ENCODE peak calls at places on chromosome 19, in four cellular contexts. K is A549, Y is esophagus squamous epithelium, C is adrenal gland. I is an unnamed sample. For H3K4me1 and H3K9me3, the result is how much of the 10 kb centered on the place peaks cover.

GRCh38 chr19:53328967-53329366 is 4.6 kb upstream of the ZNF845 start:
- DNase-seq in K (no peak), Y (no peak), C (no peak), I (no peak)

GRCh38 chr19:30634431-30634830 is 262.2 kb downstream of the ZNF536 start:
- DNase-seq in K (no peak), C (no peak), Y (no peak), I (no peak)

GRCh38 chr19:6232567-6232966 is 47.2 kb downstream of the MLLT1 start:
- DNase-seq in Y (no peak), C (no peak), K (no peak), I (no peak)

GRCh38 chr19:13693933-13694332 is 70.4 kb upstream of the MRI1 start:
- DNase-seq in Y (no peak), K (no peak), C (no peak), I (no peak)

GRCh38 chr19:45103625-45104319 is 10.8 kb downstream of the PPP1R37 start:
- DNase-seq in Y (no peak), K (no peak), C (no peak), I (no peak)

GRCh38 chr19:38502410-38503143 is 69.1 kb downstream of the RYR1 start:
- DNase-seq in Y (no peak), K (peak), C (no peak), I (no peak)

GRCh38 chr19:19074172-19074905 is 10.5 kb downstream of the SLC25A42 start:
- DNase-seq in C (no peak), K (no peak), Y (no peak), I (no peak)

GRCh38 chr19:24059572-24060295 is 27.3 kb upstream of the ZNF254 start:
- DNase-seq in Y (no peak), K (no peak), C (no peak), I (no peak)

GRCh38 chr19:6663236-6664187 is 6.4 kb downstream of the TNFSF14 start:
- DNase-seq in Y (no peak), K (no peak), C (no peak), I (no peak)

GRCh38 chr19:45114116-45114515 is 21.1 kb downstream of the PPP1R37 start:
- DNase-seq in Y (no peak), C (no peak), K (no peak), I (no peak)

GRCh38 chr19:3520166-3521103 is 14.3 kb downstream of the FZR1 start:
- DNase-seq in K (no peak), Y (no peak), C (peak), I (peak)

GRCh38 chr19:13347351-13347750 is 158.9 kb downstream of the CACNA1A start:
- DNase-seq in K (no peak), Y (no peak), C (no peak), I (no peak)

GRCh38 chr19:22331521-22331920 is 45.3 kb downstream of the ZNF729 start:
- DNase-seq in K (no peak), C (no peak), Y (no peak), I (no peak)

GRCh38 chr19:33704271-33704670 is 82.5 kb downstream of the CHST8 start:
- DNase-seq in Y (no peak), C (no peak), K (no peak), I (no peak)

GRCh38 chr19:29370276-29370675 is 155.5 kb upstream of the VSTM2B start:
- DNase-seq in Y (no peak), K (no peak), C (no peak), I (no peak)

GRCh38 chr19:43574424-43575155 is 737 bp downstream of the XRCC1 start:
- DNase-seq in Y (no peak), C (no peak), K (no peak), I (no peak)

GRCh38 chr19:46840157-46840942 is 10.3 kb downstream of the AP2S1 start:
- DNase-seq in K (peak), C (no peak), Y (no peak), I (no peak)

GRCh38 chr19:2982983-2983350 is 5.6 kb downstream of the TLE6 start:
- DNase-seq in C (peak), K (no peak), Y (no peak), I (peak)

GRCh38 chr19:29798783-29799182 is 13.0 kb upstream of the CCNE1 start:
- DNase-seq in K (no peak), C (no peak), Y (no peak), I (no peak)

GRCh38 chr19:30852168-30852567 is 480.0 kb downstream of the ZNF536 start:
- DNase-seq in K (no peak), Y (no peak), C (no peak), I (no peak)

GRCh38 chr19:30162718-30163117 is 209.5 kb upstream of the ZNF536 start:
- DNase-seq in Y (no peak), K (no peak), C (no peak), I (no peak)

GRCh38 chr19:17404015-17404414 is 1.4 kb downstream of the BST2 start:
- DNase-seq in K (no peak), C (peak), Y (no peak), I (no peak)

GRCh38 chr19:8030906-8031305 is 21.7 kb upstream of the CCL25 start:
- DNase-seq in C (no peak), K (no peak), Y (no peak), I (no peak)

GRCh38 chr19:1616396-1616795 is 11.1 kb upstream of the UQCR11 start:
- DNase-seq in Y (no peak), C (no peak), K (no peak), I (no peak)

GRCh38 chr19:45752639-45753038 is 16.4 kb downstream of the SIX5 start:
- DNase-seq in K (no peak), Y (no peak), C (no peak), I (no peak)

GRCh38 chr19:17405250-17406038 is at the start of gene BST2:
- DNase-seq in Y (no peak), C (peak), K (no peak), I (peak)

GRCh38 chr19:16088985-16089846 is 12.9 kb downstream of the TPM4 start:
- DNase-seq in K (peak), Y (no peak), C (no peak), I (no peak)

GRCh38 chr19:16095071-16095571 is 16.6 kb upstream of the RAB8A start:
- DNase-seq in K (no peak), C (no peak), Y (no peak), I (no peak)

GRCh38 chr19:16088351-16088984 is 12.2 kb downstream of the TPM4 start:
- DNase-seq in C (no peak), K (peak), Y (no peak), I (peak)

GRCh38 chr19:16094360-16095070 is 17.2 kb upstream of the RAB8A start:
- DNase-seq in Y (no peak), C (no peak), K (no peak), I (no peak)

GRCh38 chr19:16091546-16092475 is 15.5 kb downstream of the TPM4 start:
- DNase-seq in C (no peak), Y (no peak), K (peak), I (no peak)
- H3K4me1 ChIP-seq in C (under half), Y (under half), K (half or more), I (under half)

DNA sequence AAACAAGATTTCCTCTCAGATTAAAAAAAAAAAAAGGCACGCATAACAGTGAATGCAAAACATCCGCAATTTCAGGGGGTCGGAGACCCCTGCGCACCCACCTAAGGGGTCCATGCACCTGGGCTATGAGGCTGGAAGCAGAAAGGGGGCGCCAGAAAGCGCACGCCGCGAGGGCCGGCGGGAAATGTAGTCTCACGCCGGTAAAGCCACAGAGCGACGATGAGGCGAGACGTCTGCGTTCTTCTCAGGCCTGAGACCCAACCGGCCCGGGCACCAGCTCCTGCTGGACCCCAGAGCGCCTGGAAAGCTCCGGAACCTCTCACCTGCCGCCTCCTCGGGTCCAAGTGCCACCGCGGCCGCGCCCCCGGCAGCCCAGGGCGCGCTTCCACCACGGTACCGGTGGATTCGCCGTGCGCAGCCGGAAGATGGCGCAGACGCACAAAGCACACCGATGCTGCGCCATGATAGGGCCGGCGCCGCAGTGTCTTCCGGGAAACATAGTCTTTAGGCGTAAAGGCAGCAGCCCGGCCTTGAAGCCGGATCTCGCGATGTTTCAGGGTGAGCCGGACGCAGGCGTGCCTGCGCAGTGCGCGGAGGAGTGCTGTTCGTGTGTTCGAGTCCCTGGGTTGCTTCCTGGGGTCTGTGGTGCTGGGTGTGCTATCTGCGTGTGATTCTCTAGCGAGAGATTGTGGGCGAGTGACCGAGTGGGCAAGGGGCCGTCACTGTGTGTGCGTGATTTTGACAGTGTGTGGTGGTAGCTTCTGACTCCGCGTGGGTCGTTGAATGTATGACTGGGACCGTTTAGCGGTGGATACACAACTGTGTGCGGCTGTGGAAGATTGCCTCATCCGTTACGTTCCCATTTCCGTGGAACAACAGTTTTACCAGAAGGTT is at the start of gene ZNF582:
- DNase-seq in C (peak), K (peak), Y (peak), I (peak)
- TF ChIP-seq POLR2A in C (peak), K (peak), Y (no peak), I (no peak)

DNA sequence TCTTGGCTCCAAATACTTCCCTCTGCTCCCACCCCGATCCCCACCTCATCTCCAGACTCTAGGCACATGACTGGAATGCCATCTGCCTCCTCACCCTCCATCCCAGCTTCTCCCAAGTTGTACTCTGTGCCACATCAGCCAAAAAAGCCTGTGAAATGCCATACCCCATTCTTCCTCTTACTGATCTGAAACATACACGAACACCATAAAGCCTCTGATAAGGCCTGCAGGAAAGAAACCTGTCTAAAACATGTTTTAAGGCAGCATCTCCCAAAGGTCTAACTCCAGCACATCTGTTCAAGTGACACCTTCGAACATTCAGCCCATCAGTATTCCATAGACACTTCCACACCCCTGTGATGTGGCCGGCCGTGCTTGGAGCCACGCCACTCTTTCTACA is 5.6 kb downstream of the GRIK5 start:
- DNase-seq in C (no peak), Y (no peak), K (no peak), I (no peak)
- H3K9me3 ChIP-seq in C (under half), Y (under half), K (under half), I (under half)

DNA sequence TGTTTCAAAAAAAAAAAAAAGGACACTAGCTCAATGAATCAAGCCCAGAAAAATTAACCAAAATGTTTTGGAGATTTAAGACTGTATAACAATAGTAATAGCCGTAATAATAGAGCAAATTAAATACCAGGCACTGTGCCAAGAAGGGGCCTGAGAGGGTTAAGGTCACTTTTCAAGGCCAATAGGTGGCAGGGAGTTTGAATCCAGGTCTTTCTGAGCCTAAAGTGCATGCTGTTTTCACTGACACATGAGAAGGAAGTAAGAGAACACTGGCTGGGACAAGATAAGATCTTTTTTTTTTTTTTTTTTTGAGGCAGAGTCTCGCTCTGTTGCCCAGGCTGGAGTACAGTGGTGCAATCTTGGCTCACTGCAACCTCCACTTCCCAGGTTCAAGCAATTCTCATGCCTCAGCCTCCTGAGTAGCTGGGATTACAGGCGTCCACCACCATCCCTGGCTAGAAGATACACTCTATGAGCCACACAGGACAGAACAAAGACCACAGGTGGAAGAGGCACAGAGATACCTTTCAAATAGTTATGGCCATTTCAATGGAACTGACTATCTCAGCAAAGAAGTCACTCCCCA is 7.7 kb downstream of the FFAR2 start:
- DNase-seq in K (no peak), Y (no peak), C (no peak), I (no peak)
- H3K4me1 ChIP-seq in K (under half), Y (under half), C (under half), I (under half)

GRCh38 chr19:48835734-48836088 is 580 bp downstream of the HSD17B14 start:
- DNase-seq in C (peak), K (peak), Y (peak), I (peak)

GRCh38 chr19:48837586-48838191 is 1.4 kb upstream of the HSD17B14 start:
- DNase-seq in K (no peak), Y (no peak), C (no peak), I (no peak)

GRCh38 chr19:48836089-48837017 is at the start of gene HSD17B14:
- DNase-seq in K (peak), C (peak), Y (no peak), I (no peak)

GRCh38 chr19:48833977-48834376 is 2.3 kb downstream of the HSD17B14 start:
- DNase-seq in Y (no peak), K (no peak), C (no peak), I (no peak)

DNA sequence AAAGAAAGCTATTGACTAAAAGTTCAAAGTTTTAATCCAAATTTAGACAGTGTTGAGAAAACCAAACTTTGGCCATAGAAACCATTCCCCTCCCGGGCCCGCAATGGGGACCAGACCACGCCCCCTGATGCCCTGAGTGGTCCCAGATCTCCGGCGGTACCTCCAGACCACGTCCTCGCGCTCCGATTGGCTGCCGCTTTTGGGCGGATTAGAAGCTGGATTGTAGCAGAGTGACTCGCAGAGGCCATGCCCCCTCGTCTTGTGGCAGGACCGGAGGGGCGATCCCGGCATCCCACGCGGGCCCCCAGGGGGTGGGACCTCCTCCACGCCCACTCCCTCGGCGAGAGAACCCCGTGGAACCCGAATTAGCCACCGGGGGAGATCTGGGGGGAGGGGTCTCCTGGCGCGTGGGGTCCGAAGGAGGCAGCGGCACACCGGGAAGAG is 812 bp upstream of the HSD17B14 start:
- DNase-seq in Y (no peak), C (peak), K (peak), I (peak)
- TF ChIP-seq POLR2A in Y (no peak), C (no peak), K (peak), I (no peak)

GRCh38 chr19:51641648-51642047 is 5.0 kb downstream of the SIGLEC14 start:
- DNase-seq in Y (no peak), K (no peak), C (no peak), I (no peak)
- H3K9me3 ChIP-seq in Y (under half), K (under half), C (under half), I (under half)

GRCh38 chr19:49333426-49334288 is 1.5 kb upstream of the CD37 start:
- DNase-seq in K (no peak), C (no peak), Y (no peak), I (no peak)
- H3K4me1 ChIP-seq in K (under half), C (under half), Y (under half), I (under half)

DNA sequence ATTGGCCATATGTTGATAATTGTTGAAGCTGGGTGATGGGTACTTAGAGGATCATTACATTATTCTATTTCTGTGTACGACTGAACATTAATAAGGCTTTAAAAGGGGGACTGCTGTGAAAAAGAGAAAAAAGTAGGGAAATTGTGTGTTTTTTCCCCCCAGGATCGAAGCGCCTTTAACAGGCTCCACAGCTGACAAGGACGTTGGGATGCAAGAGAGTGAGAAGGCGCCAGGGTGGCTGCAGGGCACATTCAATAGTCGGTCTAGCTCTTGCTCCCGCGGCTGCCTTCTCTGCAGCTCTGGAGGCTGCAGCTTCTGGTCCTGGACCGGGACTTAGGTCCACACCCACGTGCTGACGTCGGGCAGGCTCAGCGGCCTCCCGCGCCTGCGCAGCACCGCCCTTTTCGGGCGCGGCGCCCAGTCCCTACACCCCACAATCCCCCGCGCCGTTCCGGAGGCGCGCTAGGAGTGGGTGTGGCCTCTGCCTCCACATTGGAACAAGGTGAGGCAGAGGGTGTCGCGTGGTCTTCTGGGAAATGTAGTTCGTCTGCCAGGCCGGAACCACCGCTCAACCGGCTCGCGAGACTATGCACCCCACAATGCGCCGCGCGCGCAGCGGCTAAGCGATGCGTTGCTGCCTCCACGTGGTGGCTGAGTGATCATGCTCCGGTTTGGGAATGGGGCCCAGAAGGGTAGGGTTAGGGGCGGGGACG is 4.9 kb upstream of the LRFN3 start:
- DNase-seq in K (peak), Y (peak), C (peak), I (peak)
- TF ChIP-seq POLR2A in K (peak), Y (peak), C (peak), I (peak)